ENCODE peak calls at places on chromosome 6, in seven cellular contexts. S, I, H, K, W, U and J are unnamed samples.

GRCh38 chr6:47042238-47042843 is at the start of gene ADGRF1:
- DNase-seq in S (no peak), I (no peak), H (no peak), K (no peak), W (no peak), U (peak), J (no peak)

GRCh38 chr6:170456334-170456733 is 96.8 kb downstream of the PSMB1 start:
- DNase-seq in S (no peak), I (no peak), H (no peak), K (no peak), W (no peak), U (no peak), J (no peak)

GRCh38 chr6:150451767-150452641 is 83.2 kb downstream of the IYD start:
- DNase-seq in S (no peak), I (no peak), H (no peak), K (no peak), W (no peak), U (no peak), J (no peak)

GRCh38 chr6:41072836-41073202 is at the start of gene NFYA:
- DNase-seq in S (no peak), I (no peak), H (peak), K (peak), W (no peak), U (no peak), J (peak)

GRCh38 chr6:166599158-166599557 is 12.7 kb upstream of the RAMACL start:
- DNase-seq in S (no peak), I (no peak), H (no peak), K (no peak), W (no peak), U (no peak), J (no peak)

GRCh38 chr6:145627451-145627850 is 107.9 kb downstream of the EPM2A start:
- DNase-seq in S (no peak), I (no peak), H (no peak), K (no peak), W (no peak), U (no peak), J (no peak)

GRCh38 chr6:7902221-7902620 is 8.4 kb downstream of the TXNDC5 start:
- DNase-seq in S (peak), I (no peak), H (no peak), K (no peak), W (no peak), U (peak), J (no peak)

GRCh38 chr6:7041511-7042026 is 66.2 kb upstream of the RREB1 start:
- DNase-seq in S (no peak), I (no peak), H (no peak), K (no peak), W (no peak), U (no peak), J (no peak)

GRCh38 chr6:32126880-32127279 is 1.2 kb downstream of the ATF6B start:
- DNase-seq in S (no peak), I (no peak), H (no peak), K (no peak), W (no peak), U (no peak), J (no peak)

GRCh38 chr6:36649086-36649485 is 29.4 kb upstream of the CDKN1A start:
- DNase-seq in S (no peak), I (no peak), H (no peak), K (no peak), W (no peak), U (no peak), J (no peak)

GRCh38 chr6:80938131-80938530 is 814.4 kb downstream of the TENT5A start:
- DNase-seq in S (no peak), I (no peak), H (no peak), K (no peak), W (no peak), U (peak), J (no peak)

GRCh38 chr6:161186173-161186769 is 87.6 kb downstream of the AGPAT4 start:
- DNase-seq in S (no peak), I (peak), H (no peak), K (no peak), W (no peak), U (peak), J (peak)

GRCh38 chr6:10970731-10971130 is 73.4 kb downstream of the ELOVL2 start:
- DNase-seq in S (no peak), I (no peak), H (no peak), K (no peak), W (no peak), U (no peak), J (no peak)

GRCh38 chr6:36443951-36444428 is 1.2 kb downstream of the KCTD20 start:
- DNase-seq in S (peak), I (peak), H (no peak), K (peak), W (no peak), U (peak), J (peak)

GRCh38 chr6:939526-940252 is 246.8 kb upstream of the EXOC2 start:
- DNase-seq in S (no peak), I (no peak), H (no peak), K (no peak), W (no peak), U (no peak), J (no peak)

GRCh38 chr6:70669133-70669532 is 1.4 kb downstream of the SMAP1 start:
- DNase-seq in S (no peak), I (no peak), H (no peak), K (no peak), W (no peak), U (peak), J (no peak)

GRCh38 chr6:40477246-40478126 is 109.7 kb downstream of the LRFN2 start:
- DNase-seq in S (no peak), I (no peak), H (no peak), K (peak), W (no peak), U (no peak), J (peak)

GRCh38 chr6:113825776-113826175 is 31.4 kb upstream of the MARCKS start:
- DNase-seq in S (no peak), I (no peak), H (peak), K (peak), W (peak), U (no peak), J (peak)

GRCh38 chr6:53770690-53771320 is 24.0 kb upstream of the LRRC1 start:
- DNase-seq in S (no peak), I (no peak), H (no peak), K (no peak), W (no peak), U (peak), J (peak)

GRCh38 chr6:116074732-116075387 is 14.2 kb upstream of the FRK start:
- DNase-seq in S (no peak), I (no peak), H (no peak), K (no peak), W (no peak), U (peak), J (no peak)

GRCh38 chr6:125453516-125453915 is 151.7 kb upstream of the HDDC2 start:
- DNase-seq in S (no peak), I (no peak), H (no peak), K (no peak), W (no peak), U (no peak), J (no peak)

GRCh38 chr6:79913369-79913768 is 34.0 kb downstream of the ELOVL4 start:
- DNase-seq in S (no peak), I (no peak), H (no peak), K (peak), W (no peak), U (no peak), J (no peak)

GRCh38 chr6:15956205-15957106 is 172.4 kb upstream of the MYLIP start:
- DNase-seq in S (no peak), I (no peak), H (no peak), K (no peak), W (no peak), U (no peak), J (peak)

GRCh38 chr6:37366910-37367309 is 13.1 kb downstream of the RNF8 start:
- DNase-seq in S (no peak), I (no peak), H (no peak), K (no peak), W (no peak), U (no peak), J (peak)

GRCh38 chr6:27495386-27496135 is 22.7 kb upstream of the ZNF184 start:
- DNase-seq in S (no peak), I (peak), H (peak), K (peak), W (peak), U (peak), J (peak)

GRCh38 chr6:22108199-22108598 is 188.6 kb downstream of the PRL start:
- DNase-seq in S (no peak), I (no peak), H (peak), K (no peak), W (peak), U (peak), J (no peak)

GRCh38 chr6:107101661-107102413 is 13.5 kb downstream of the BEND3 start:
- DNase-seq in S (no peak), I (no peak), H (no peak), K (no peak), W (no peak), U (no peak), J (no peak)

GRCh38 chr6:39420300-39421265 is 98.1 kb upstream of the KCNK16 start:
- DNase-seq in S (no peak), I (no peak), H (no peak), K (no peak), W (peak), U (peak), J (no peak)

GRCh38 chr6:32166411-32167061 is 2.1 kb downstream of the EGFL8 start:
- DNase-seq in S (no peak), I (no peak), H (no peak), K (no peak), W (no peak), U (no peak), J (no peak)

GRCh38 chr6:143183735-143184134 is 123.0 kb downstream of the AIG1 start:
- DNase-seq in S (no peak), I (no peak), H (no peak), K (peak), W (no peak), U (no peak), J (no peak)

GRCh38 chr6:79373246-79373645 is 138.8 kb upstream of the HMGN3 start:
- DNase-seq in S (no peak), I (no peak), H (no peak), K (no peak), W (no peak), U (no peak), J (no peak)

GRCh38 chr6:112827793-112828192 is 480.7 kb downstream of the RFPL4B start:
- DNase-seq in S (peak), I (no peak), H (peak), K (no peak), W (peak), U (no peak), J (no peak)

GRCh38 chr6:47917202-47917601 is 135.4 kb downstream of the OPN5 start:
- DNase-seq in S (no peak), I (no peak), H (no peak), K (no peak), W (no peak), U (no peak), J (no peak)

GRCh38 chr6:139763468-139764214 is 389.2 kb upstream of the CITED2 start:
- DNase-seq in S (no peak), I (no peak), H (no peak), K (no peak), W (no peak), U (no peak), J (peak)

GRCh38 chr6:112745765-112746164 is 398.6 kb downstream of the RFPL4B start:
- DNase-seq in S (no peak), I (no peak), H (no peak), K (no peak), W (no peak), U (no peak), J (no peak)

GRCh38 chr6:125377621-125378020 is 75.9 kb upstream of the HDDC2 start:
- DNase-seq in S (no peak), I (no peak), H (no peak), K (peak), W (no peak), U (no peak), J (peak)

GRCh38 chr6:140252099-140252498 is 877.7 kb upstream of the CITED2 start:
- DNase-seq in S (no peak), I (no peak), H (no peak), K (no peak), W (no peak), U (peak), J (peak)

GRCh38 chr6:111411046-111411445 is 72.0 kb downstream of the REV3L start:
- DNase-seq in S (no peak), I (no peak), H (no peak), K (no peak), W (no peak), U (no peak), J (no peak)

GRCh38 chr6:8780653-8781052 is 345.3 kb upstream of the SLC35B3 start:
- DNase-seq in S (no peak), I (no peak), H (no peak), K (no peak), W (no peak), U (no peak), J (no peak)

GRCh38 chr6:3319801-3320200 is 61.1 kb downstream of the PSMG4 start:
- DNase-seq in S (no peak), I (no peak), H (no peak), K (no peak), W (no peak), U (no peak), J (no peak)
- H3K4me3 ChIP-seq in S (no peak), I (no peak), H (no peak), K (no peak), W (no peak), U (no peak), J (no peak)

DNA sequence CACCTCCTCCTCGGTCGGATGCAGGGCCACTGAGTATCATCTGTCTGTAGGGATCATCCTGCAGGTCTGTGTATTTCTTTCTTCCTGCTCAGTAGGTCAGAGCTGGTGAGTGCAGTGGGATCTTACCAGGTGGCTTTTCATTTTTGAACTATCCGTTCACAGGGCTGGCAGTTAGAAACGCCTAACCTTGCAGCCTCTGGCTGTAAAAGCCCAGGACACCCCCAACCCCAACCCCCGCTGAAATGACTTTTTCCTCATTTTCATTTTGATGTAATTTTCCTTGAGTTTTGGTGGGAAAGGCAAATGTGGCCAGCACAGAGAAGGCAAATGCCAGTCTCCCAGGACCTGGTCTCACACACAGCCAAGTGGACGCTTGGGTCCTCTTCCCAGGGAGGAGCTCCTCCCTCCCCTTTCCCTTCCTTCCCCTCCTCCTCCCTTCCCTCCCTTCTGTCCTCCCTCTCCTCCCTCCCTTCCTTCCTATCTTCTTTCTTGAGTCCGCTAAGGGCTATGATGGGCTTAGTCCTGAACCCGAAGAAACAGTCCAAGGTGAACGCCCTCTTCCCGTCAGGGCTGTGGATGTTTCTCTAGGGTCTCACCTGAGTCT is 36.0 kb downstream of the TMEM242 start:
- DNase-seq in S (no peak), I (no peak), H (no peak), K (no peak), W (no peak), U (no peak), J (no peak)
- H3K4me3 ChIP-seq in S (no peak), I (no peak), H (no peak), K (no peak), W (no peak), U (no peak), J (no peak)

GRCh38 chr6:5498579-5498899 is 237.2 kb downstream of the FARS2 start:
- DNase-seq in S (no peak), I (no peak), H (no peak), K (no peak), W (no peak), U (peak), J (no peak)
- H3K4me3 ChIP-seq in S (no peak), I (no peak), H (no peak), K (peak), W (no peak), U (no peak), J (peak)

DNA sequence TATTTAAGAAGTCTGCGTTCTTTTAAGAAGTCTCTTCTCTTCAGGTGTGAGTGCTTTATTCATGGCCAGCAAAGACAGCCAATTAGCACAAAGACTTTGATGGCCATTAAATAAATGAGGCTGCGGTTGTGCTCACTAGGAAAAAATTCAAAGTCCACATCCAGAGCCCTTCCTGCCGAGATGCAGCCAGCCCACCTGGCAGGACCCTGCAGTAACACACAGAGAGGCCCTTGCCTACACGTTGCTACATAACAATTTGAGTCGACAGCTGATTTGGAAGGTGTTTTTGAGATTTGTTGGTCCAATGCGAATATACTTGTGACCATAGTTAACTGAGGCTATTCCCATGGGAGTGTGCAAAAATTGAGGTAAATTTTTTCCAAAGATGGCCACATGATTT is 605.4 kb upstream of the HTR1E start:
- DNase-seq in S (no peak), I (no peak), H (no peak), K (no peak), W (no peak), U (no peak), J (no peak)
- H3K4me3 ChIP-seq in S (no peak), I (no peak), H (no peak), K (no peak), W (no peak), U (no peak), J (no peak)